ENCODE peak calls at places on chromosomes 12 and 14, in four cellular contexts. T is endothelial cell, I is stomach, M is neural crest cell. R is an unnamed sample.

GRCh38 chr12:64679487-64679983 is 69.2 kb downstream of the RASSF3 start:
- DNase-seq in T (no peak), I (peak; percentile 71), M (no peak), R (no peak)

GRCh38 chr12:83615152-83615551 is 928.4 kb downstream of the TMTC2 start:
- DNase-seq in I (no peak), M (no peak), T (no peak), R (no peak)

GRCh38 chr12:109531411-109531810 is 41.9 kb downstream of the MMAB start:
- DNase-seq in I (no peak), M (no peak), T (no peak), R (no peak)

GRCh38 chr12:76106631-76107030 is 22.1 kb upstream of the NAP1L1 start:
- DNase-seq in T (no peak), I (no peak), M (no peak), R (no peak)

GRCh38 chr12:106299193-106299794 is 3.2 kb upstream of the TCP11L2 start:
- DNase-seq in I (no peak), T (no peak), M (no peak), R (no peak)

GRCh38 chr12:102797513-102797912 is 119.5 kb downstream of the PAH start:
- DNase-seq in M (no peak), I (no peak), T (no peak), R (no peak)

GRCh38 chr12:49784756-49785409 is 43.3 kb downstream of the NCKAP5L start:
- DNase-seq in T (no peak), I (no peak), M (no peak), R (peak; percentile 42)

GRCh38 chr12:18224745-18225144 is 36.6 kb upstream of the PIK3C2G start:
- DNase-seq in M (no peak), I (no peak), T (no peak), R (peak; percentile 3)

GRCh38 chr12:105617141-105617540 is 286.6 kb downstream of the C12orf75 start:
- DNase-seq in T (no peak), I (no peak), M (no peak), R (no peak)

GRCh38 chr12:99386907-99387306 is 260.6 kb upstream of the GARIN6 start:
- DNase-seq in T (no peak), I (no peak), M (no peak), R (no peak)
- TF ChIP-seq CTCF in T (peak; percentile 60), I (no peak), M (peak; percentile 63), R (no peak)

GRCh38 chr12:40312982-40313576 is 88.3 kb downstream of the LRRK2 start:
- DNase-seq in T (no peak), M (no peak), I (no peak), R (peak; percentile 9)
- TF ChIP-seq CTCF in T (peak; percentile 45), M (peak; percentile 76), I (no peak), R (peak; percentile 76)

GRCh38 chr12:121888478-121889266 is at the start of gene PSMD9:
- DNase-seq in I (peak; percentile 99), M (peak; percentile 99), T (peak; percentile 98), R (peak; percentile 97)
- TF ChIP-seq CTCF in I (peak; percentile 21), M (peak; percentile 74), T (no peak), R (peak; percentile 71)

DNA sequence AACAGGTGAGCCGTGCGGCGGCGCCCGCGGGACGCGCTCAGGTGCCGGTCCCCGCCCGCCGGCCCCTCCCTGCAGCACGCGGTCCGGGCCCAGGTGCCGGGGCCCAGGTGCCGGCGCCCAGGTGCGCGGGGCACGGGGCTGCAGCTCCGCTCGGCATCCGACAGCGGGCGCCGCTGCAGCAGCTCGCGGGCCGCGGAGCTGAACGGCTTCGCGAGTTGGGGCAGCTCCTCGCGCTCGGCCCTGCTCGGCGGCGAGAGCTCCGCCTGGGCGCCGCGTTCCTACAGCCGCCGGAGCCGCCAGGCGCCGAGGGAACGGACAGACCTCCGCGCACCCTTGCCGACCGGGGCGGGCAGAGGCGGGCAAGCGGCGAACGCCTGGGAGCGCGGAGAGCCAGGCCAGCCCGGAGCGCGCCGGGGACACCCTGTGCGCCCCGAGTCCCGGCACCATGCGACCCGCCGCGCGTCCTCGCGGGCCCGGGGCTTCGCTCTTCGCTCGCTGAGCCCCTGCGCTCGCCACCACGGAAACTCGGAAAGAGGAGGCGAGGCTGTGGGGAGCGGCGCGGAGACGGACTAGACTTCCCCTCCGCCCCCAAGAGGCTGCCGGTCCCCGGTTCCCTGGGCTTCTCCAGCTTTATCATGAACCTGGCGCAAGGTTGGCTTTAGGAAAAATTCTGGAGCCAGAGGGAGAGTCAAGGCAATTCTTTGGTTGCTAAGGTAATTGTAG is at the start of gene RGS6:
- DNase-seq in I (peak; percentile 28), M (peak; percentile 30), T (peak; percentile 66), R (no peak)
- TF ChIP-seq CTCF in I (no peak), M (peak; percentile 50), T (no peak), R (no peak)

GRCh38 chr14:37187294-37187693 is 10.4 kb upstream of the MIPOL1 start:
- DNase-seq in M (no peak), I (no peak), T (no peak), R (no peak)
- TF ChIP-seq CTCF in M (no peak), I (no peak), T (no peak), R (no peak)

DNA sequence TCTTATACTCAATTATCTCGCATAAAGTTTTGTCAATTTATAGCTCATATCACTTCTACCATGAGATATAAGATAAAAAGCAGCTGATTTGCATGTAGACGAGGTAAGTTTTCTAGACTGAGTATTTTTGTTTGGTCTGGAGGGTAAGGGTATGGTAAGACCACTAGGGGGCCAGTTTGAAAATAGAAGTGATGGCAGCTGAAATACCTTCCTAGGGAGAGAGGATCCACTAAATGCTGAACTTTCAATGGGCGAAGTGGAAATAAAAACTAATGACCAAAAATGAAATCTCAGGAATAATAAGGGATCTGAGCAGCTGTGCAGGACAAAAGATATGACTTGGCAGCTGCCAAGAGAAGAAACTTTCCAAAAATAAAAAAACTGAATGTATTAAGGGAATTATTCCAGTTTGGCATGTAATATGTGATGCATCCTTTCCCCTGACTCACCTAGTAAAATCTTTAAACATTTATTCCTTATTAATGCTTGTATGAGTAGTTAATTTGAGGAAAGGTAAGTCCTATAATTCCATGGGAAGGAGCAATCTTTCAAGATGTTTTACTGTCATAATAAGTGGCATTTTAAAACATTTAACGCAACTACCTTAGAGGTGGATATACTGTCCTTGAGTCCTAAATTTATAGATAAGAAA is 754.5 kb downstream of the C12orf50 start:
- DNase-seq in T (peak; percentile 16), M (no peak), I (no peak), R (no peak)
- TF ChIP-seq CTCF in T (peak; percentile 80), M (peak; percentile 70), I (peak; percentile 26), R (peak; percentile 34)

GRCh38 chr12:52761802-52762201 is 15.3 kb downstream of the KRT76 start:
- DNase-seq in I (no peak), T (no peak), M (no peak), R (no peak)

GRCh38 chr12:52759218-52759617 is 17.9 kb downstream of the KRT76 start:
- DNase-seq in T (no peak), I (no peak), M (no peak), R (no peak)

GRCh38 chr12:52757449-52758176 is 19.5 kb downstream of the KRT76 start:
- DNase-seq in M (no peak), T (no peak), I (no peak), R (no peak)

GRCh38 chr12:52760623-52761022 is 16.5 kb downstream of the KRT76 start:
- DNase-seq in T (no peak), M (no peak), I (no peak), R (no peak)

GRCh38 chr12:52759695-52760094 is 17.4 kb downstream of the KRT76 start:
- DNase-seq in M (no peak), T (no peak), I (no peak), R (no peak)
- TF ChIP-seq CTCF in M (no peak), T (no peak), I (no peak), R (no peak)

R was measured in HFFc6.